ENCODE peak calls at places on chromosomes 16 and 17, in eight cellular contexts. I, Z, V, Y, E, X, A and W are unnamed samples.

GRCh38 chr16:8113843-8114242 is 476.5 kb downstream of the TMEM114 start:
- DNase-seq in X (no peak), V (no peak), Z (no peak), A (no peak), E (no peak), I (no peak), Y (no peak), W (no peak)

GRCh38 chr17:35214631-35215273 is 20.6 kb upstream of the SLC35G3 start:
- DNase-seq in V (no peak), E (peak), Z (no peak), X (no peak), I (no peak), Y (no peak), A (peak), W (no peak)

GRCh38 chr17:13337171-13337570 is 264.6 kb downstream of the HS3ST3A1 start:
- DNase-seq in Y (no peak), E (no peak), V (no peak), A (no peak), X (no peak), I (no peak), Z (no peak), W (no peak)

GRCh38 chr17:44777394-44778348 is 18.9 kb downstream of the ADAM11 start:
- DNase-seq in E (no peak), Y (no peak), I (no peak), V (no peak), Z (peak), X (no peak), A (no peak), W (no peak)

GRCh38 chr17:31631759-31632158 is 227.3 kb downstream of the COPRS start:
- DNase-seq in A (no peak), V (no peak), Z (no peak), Y (no peak), I (no peak), E (no peak), X (no peak), W (no peak)

GRCh38 chr17:15418781-15419180 is 48.6 kb downstream of the CDRT4 start:
- DNase-seq in I (no peak), A (no peak), Y (no peak), X (no peak), Z (no peak), V (no peak), E (no peak), W (peak)

GRCh38 chr17:65455972-65456343 is 105.5 kb downstream of the AXIN2 start:
- DNase-seq in Z (peak), Y (no peak), A (no peak), I (no peak), V (peak), X (no peak), E (no peak), W (peak)

GRCh38 chr16:65576631-65577030 is 454.8 kb upstream of the CDH11 start:
- DNase-seq in X (no peak), V (no peak), I (no peak), A (no peak), Z (no peak), E (no peak), Y (no peak), W (no peak)

GRCh38 chr17:31266042-31266441 is 31.0 kb downstream of the OMG start:
- DNase-seq in I (no peak), A (no peak), E (no peak), X (no peak), V (no peak), Y (no peak), Z (no peak), W (no peak)

GRCh38 chr17:65365209-65365608 is 196.2 kb downstream of the AXIN2 start:
- DNase-seq in V (no peak), Z (no peak), X (no peak), E (no peak), Y (no peak), A (no peak), I (no peak), W (no peak)

GRCh38 chr17:28327031-28327607 is 8.1 kb downstream of the TMEM97 start:
- DNase-seq in E (no peak), A (peak), Z (no peak), X (no peak), V (no peak), I (no peak), Y (no peak), W (no peak)

GRCh38 chr17:45997624-45998023 is 1.4 kb upstream of the STH start:
- DNase-seq in V (peak), Y (no peak), X (no peak), A (no peak), I (no peak), E (no peak), Z (no peak), W (peak)

GRCh38 chr17:19686400-19687090 is 29.8 kb downstream of the SLC47A2 start:
- DNase-seq in I (no peak), Z (no peak), V (no peak), Y (no peak), E (no peak), A (no peak), X (no peak), W (peak)

GRCh38 chr17:1783834-1784611 is 22.2 kb downstream of the SERPINF1 start:
- DNase-seq in Z (peak), Y (peak), E (peak), A (no peak), V (peak), X (no peak), I (peak), W (peak)

GRCh38 chr17:19703776-19704371 is 12.5 kb downstream of the SLC47A2 start:
- DNase-seq in E (no peak), Z (peak), V (no peak), A (no peak), Y (no peak), I (no peak), X (no peak), W (no peak)

GRCh38 chr16:529012-529575 is 1.6 kb downstream of the CAPN15 start:
- DNase-seq in A (peak), V (no peak), X (no peak), E (no peak), I (no peak), Y (no peak), Z (no peak), W (no peak)

GRCh38 chr17:43562679-43563146 is 16.6 kb upstream of the ETV4 start:
- DNase-seq in Y (no peak), A (no peak), X (no peak), E (no peak), Z (no peak), I (no peak), V (no peak), W (no peak)

GRCh38 chr17:82213251-82214011 is 789 bp upstream of the CCDC57 start:
- DNase-seq in Y (no peak), E (peak), A (no peak), I (peak), V (peak), Z (peak), X (no peak), W (peak)

GRCh38 chr17:31320791-31321190 is 631 bp downstream of the EVI2A start:
- DNase-seq in V (peak), E (no peak), I (no peak), A (no peak), Y (no peak), Z (peak), X (no peak), W (peak)

GRCh38 chr16:85879975-85880831 is 18.8 kb upstream of the IRF8 start:
- DNase-seq in A (peak), V (no peak), E (peak), Y (no peak), X (no peak), I (peak), Z (no peak), W (peak)

GRCh38 chr16:88854306-88855111 is 2.2 kb downstream of the GALNS start:
- DNase-seq in Y (no peak), Z (no peak), X (no peak), I (peak), V (no peak), E (peak), A (peak), W (no peak)

GRCh38 chr16:87017388-87018012 is 299.7 kb downstream of the C16orf95 start:
- DNase-seq in A (no peak), I (no peak), Z (no peak), X (no peak), E (no peak), Y (peak), V (peak), W (peak)

GRCh38 chr16:87555647-87556046 is 46.7 kb upstream of the JPH3 start:
- DNase-seq in V (no peak), Z (no peak), I (no peak), A (no peak), X (no peak), E (no peak), Y (no peak), W (no peak)

GRCh38 chr16:73214825-73215481 is 167.0 kb upstream of the ZFHX3 start:
- DNase-seq in X (no peak), E (no peak), V (peak), I (no peak), Y (no peak), A (no peak), Z (no peak), W (peak)

GRCh38 chr17:55238931-55239297 is 25.8 kb upstream of the HLF start:
- DNase-seq in I (no peak), Y (no peak), A (no peak), E (no peak), X (no peak), Z (peak), V (no peak), W (no peak)

GRCh38 chr17:57629886-57630285 is 115.2 kb downstream of the CCDC182 start:
- DNase-seq in X (no peak), I (no peak), Z (no peak), A (no peak), V (no peak), E (no peak), Y (no peak), W (no peak)

GRCh38 chr16:12185563-12185962 is 209.0 kb downstream of the SNX29 start:
- DNase-seq in E (no peak), X (no peak), A (no peak), V (no peak), Y (no peak), I (no peak), Z (no peak), W (no peak)

GRCh38 chr16:1169285-1170075 is 16.6 kb downstream of the CACNA1H start:
- DNase-seq in A (no peak), E (no peak), V (no peak), Y (no peak), Z (no peak), X (no peak), I (no peak), W (no peak)

GRCh38 chr17:67557052-67557845 is 160.5 kb upstream of the NOL11 start:
- DNase-seq in Y (no peak), A (no peak), X (no peak), E (no peak), I (no peak), Z (no peak), V (no peak), W (no peak)

GRCh38 chr17:67557921-67558320 is 159.8 kb upstream of the NOL11 start:
- DNase-seq in E (no peak), Z (no peak), V (peak), X (no peak), I (no peak), A (no peak), Y (no peak), W (no peak)

GRCh38 chr17:67558740-67559380 is 158.9 kb upstream of the NOL11 start:
- DNase-seq in Z (no peak), E (no peak), X (no peak), Y (no peak), I (no peak), V (no peak), A (no peak), W (peak)

GRCh38 chr17:67562036-67562435 is 155.7 kb upstream of the NOL11 start:
- DNase-seq in X (no peak), V (no peak), E (no peak), Y (no peak), Z (no peak), I (no peak), A (no peak), W (no peak)

GRCh38 chr17:67559381-67559966 is 158.3 kb upstream of the NOL11 start:
- DNase-seq in V (no peak), I (no peak), Y (no peak), E (no peak), Z (no peak), X (no peak), A (no peak), W (no peak)
- TF ChIP-seq CTCF in V (no peak), I (peak), Y (peak), E (peak), Z (peak), X (no peak), A (no peak), W (no peak)

GRCh38 chr17:48139948-48140347 is 32.4 kb downstream of the SNX11 start:
- DNase-seq in V (no peak), A (no peak), X (no peak), Z (no peak), E (no peak), I (no peak), Y (no peak), W (no peak)

GRCh38 chr17:48131216-48131824 is 23.8 kb downstream of the SNX11 start:
- DNase-seq in I (peak), A (peak), V (peak), Y (peak), Z (peak), E (peak), X (no peak), W (peak)

GRCh38 chr17:48137658-48138057 is 30.1 kb downstream of the SNX11 start:
- DNase-seq in Y (no peak), V (no peak), Z (no peak), X (no peak), I (no peak), A (no peak), E (no peak), W (no peak)

GRCh38 chr17:48132375-48132774 is 24.8 kb downstream of the SNX11 start:
- DNase-seq in Y (no peak), X (no peak), A (no peak), I (no peak), Z (no peak), V (no peak), E (no peak), W (no peak)

DNA sequence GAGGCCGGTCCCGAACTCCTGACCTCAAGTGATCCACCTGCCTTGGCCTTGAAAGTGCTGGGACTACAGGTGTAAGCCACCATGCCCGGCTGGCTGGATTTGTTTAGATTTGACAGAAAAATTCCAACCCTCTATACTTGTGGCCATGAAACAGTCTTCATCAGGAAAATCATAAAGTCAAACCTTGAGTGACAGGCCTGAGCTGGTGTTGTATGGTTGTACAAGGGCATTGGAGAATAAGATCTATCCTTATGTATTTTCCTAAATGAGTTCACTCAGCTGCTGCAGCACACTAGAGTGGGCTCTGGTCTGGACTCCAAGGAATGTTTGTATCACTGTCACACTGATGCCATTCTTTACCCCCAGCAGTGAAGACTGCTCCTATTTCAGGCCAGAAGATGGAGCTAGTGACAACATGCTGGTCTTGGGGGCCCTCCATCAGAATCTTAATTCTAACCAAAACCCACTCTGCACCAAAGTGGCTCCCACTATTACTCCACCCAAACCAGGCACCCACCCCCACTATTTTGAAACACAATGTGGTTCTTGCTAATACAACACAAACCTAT is 27.4 kb downstream of the SNX11 start:
- DNase-seq in I (peak), Y (no peak), E (peak), X (no peak), V (no peak), Z (no peak), A (no peak), W (no peak)
- TF ChIP-seq CTCF in I (peak), Y (peak), E (peak), X (no peak), V (peak), Z (peak), A (no peak), W (no peak)

DNA sequence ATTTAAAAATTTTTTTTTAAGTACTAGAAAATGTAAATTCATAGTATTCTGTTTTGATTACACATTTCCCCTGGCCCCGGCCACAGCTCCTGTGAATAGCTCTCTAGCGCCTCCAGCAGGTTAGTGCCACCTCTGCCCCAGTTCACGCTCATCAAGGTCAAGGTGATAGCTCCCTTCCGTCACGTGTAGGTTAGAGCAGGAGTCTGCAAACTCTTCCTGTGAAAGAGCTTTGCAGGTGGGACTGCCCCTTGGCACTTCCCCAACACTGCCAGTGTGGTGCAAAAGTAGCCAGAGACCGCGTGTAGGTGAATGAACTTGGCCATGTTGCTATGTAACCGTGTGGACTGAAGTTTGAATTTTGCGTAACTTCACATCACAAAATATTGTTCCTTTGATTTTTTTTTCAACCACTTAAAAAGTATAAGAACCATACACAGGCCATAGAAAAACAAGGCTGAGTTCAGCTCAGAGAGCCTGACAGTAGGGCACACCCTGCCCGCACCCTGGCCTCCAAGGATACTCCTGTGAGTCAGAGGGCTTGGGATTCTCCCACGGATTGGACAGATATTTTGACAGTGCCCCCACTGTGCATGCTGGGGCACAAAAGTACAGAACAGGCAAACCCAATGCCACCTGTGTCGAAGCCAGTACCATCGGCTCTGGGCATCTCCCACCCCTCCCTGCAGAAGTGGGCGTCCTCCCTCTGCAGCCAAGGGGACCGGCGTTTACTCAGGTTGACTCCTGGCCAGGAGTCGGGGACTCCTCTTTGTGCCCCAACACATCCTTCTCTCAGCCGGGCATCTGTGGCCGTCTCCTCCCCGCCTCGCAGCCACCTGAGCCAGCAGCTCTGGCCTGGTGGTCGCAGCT is 92.0 kb upstream of the CHMP6 start:
- DNase-seq in E (peak), X (no peak), Z (peak), Y (peak), A (peak), V (no peak), I (peak), W (no peak)
- TF ChIP-seq CTCF in E (peak), X (no peak), Z (peak), Y (peak), A (peak), V (peak), I (peak), W (peak)

GRCh38 chr16:29873319-29873718 is 10.3 kb upstream of the CDIPT start:
- DNase-seq in X (no peak), V (no peak), I (no peak), Z (no peak), E (no peak), Y (no peak), A (no peak), W (no peak)
- TF ChIP-seq CTCF in X (no peak), V (no peak), I (no peak), Z (no peak), E (no peak), Y (no peak), A (no peak), W (no peak)

GRCh38 chr16:27326738-27327585 is 13.2 kb downstream of the IL4R start:
- DNase-seq in I (peak), Y (peak), V (peak), X (peak), Z (peak), A (peak), E (peak), W (peak)
- TF ChIP-seq CTCF in I (no peak), Y (no peak), V (no peak), X (no peak), Z (no peak), A (no peak), E (no peak), W (no peak)

DNA sequence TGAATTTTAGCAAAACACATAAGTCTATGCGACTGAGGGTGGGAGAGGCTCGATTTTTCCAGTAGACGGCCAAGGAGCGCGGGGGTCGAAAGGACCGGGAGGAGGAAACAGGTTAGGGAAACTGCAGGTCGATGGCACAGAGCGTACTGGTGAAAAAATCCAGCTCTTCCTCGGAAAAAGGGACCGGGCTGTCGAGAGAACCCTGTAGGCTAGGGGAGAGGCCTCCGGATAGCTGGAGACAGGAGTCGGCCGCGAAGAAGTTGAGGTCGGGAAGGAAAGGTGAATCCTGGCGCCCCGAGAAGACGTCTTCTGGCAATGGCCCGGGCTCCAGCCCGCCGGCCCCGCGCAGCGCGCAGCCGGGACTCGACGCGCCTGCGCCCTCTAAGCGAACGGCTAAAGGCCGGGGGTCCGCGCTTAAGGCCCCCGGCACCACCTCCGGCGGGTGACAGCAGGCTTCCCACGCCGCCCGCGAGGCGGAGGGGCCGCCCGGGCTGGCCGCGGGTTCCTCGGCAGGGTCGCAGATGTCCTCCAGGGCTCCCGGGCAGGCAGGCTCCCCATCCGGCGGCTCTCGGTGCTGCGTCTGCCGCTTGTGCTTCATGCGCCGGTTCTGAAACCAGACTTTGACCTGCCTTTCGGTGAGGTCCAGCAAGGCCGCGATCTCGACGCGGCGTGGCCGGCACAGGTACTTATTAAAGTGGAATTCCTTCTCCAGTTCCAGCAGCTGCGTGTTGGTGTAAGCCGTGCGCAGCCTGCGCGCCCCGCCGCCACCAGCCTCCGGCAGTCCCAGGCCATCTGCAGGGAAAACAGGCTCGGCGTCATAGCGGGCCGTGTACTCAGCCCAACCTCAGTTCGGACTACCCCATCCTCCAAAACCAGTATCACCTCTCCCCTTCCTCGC is 1.7 kb downstream of the HOXB2 start:
- DNase-seq in Z (peak), X (peak), Y (no peak), E (peak), I (peak), A (peak), V (peak), W (peak)
- TF ChIP-seq CTCF in Z (peak), X (peak), Y (no peak), E (no peak), I (no peak), A (no peak), V (no peak), W (no peak)

GRCh38 chr16:48537275-48537674 is 72.7 kb downstream of the N4BP1 start:
- DNase-seq in A (peak), Z (no peak), X (no peak), Y (no peak), E (no peak), V (no peak), I (peak), W (no peak)

GRCh38 chr16:48539485-48540221 is 70.3 kb downstream of the N4BP1 start:
- DNase-seq in V (no peak), I (peak), Z (no peak), Y (no peak), A (peak), X (no peak), E (no peak), W (no peak)

GRCh38 chr16:48538746-48539484 is 71.1 kb downstream of the N4BP1 start:
- DNase-seq in X (no peak), I (peak), E (no peak), Z (peak), Y (no peak), V (no peak), A (peak), W (no peak)

GRCh38 chr16:48536600-48537200 is 73.3 kb downstream of the N4BP1 start:
- DNase-seq in X (no peak), A (peak), Z (no peak), V (no peak), Y (no peak), I (no peak), E (peak), W (peak)

GRCh38 chr16:48537909-48538745 is 71.9 kb downstream of the N4BP1 start:
- DNase-seq in X (no peak), E (no peak), I (no peak), Z (no peak), V (no peak), A (peak), Y (no peak), W (peak)
- TF ChIP-seq CTCF in X (no peak), E (no peak), I (no peak), Z (no peak), V (no peak), A (no peak), Y (no peak), W (no peak)

GRCh38 chr16:53506254-53506653 is 3.2 kb upstream of the AKTIP start:
- DNase-seq in I (no peak), X (no peak), A (no peak), V (no peak), Y (no peak), Z (no peak), E (no peak), W (no peak)
- TF ChIP-seq CTCF in I (no peak), X (no peak), A (no peak), V (no peak), Y (no peak), Z (no peak), E (no peak), W (no peak)